ENCODE peak calls at places on chromosome 1, in ten cellular contexts. One of them, this sample, is unnamed.

GRCh38 chr1:241475688-241476087 is 43.9 kb downstream of the FH start:
- DNase-seq in WERI-Rb-1: no peak
- DNase-seq in ovary: no peak
- DNase-seq in AG09309: no peak
- DNase-seq in heart left ventricle: no peak
- DNase-seq in fibroblast of lung: peak; percentile 6
- DNase-seq in PC-3: peak; percentile 79
- DNase-seq in left ventricle myocardium inferior: no peak
- DNase-seq in CD4-positive, alpha-beta T cell: no peak
- DNase-seq in endothelial cell: no peak
- DNase-seq in this sample: no peak

GRCh38 chr1:228308628-228309547 is 97.7 kb downstream of the TRIM11 start:
- DNase-seq in WERI-Rb-1: no peak
- DNase-seq in ovary: no peak
- DNase-seq in AG09309: no peak
- DNase-seq in heart left ventricle: no peak
- DNase-seq in fibroblast of lung: no peak
- DNase-seq in PC-3: peak; percentile 14
- DNase-seq in left ventricle myocardium inferior: no peak
- DNase-seq in CD4-positive, alpha-beta T cell: no peak
- DNase-seq in endothelial cell: no peak
- DNase-seq in this sample: no peak

GRCh38 chr1:221708076-221708571 is 33.8 kb downstream of the DUSP10 start:
- DNase-seq in WERI-Rb-1: no peak
- DNase-seq in ovary: no peak
- DNase-seq in AG09309: no peak
- DNase-seq in heart left ventricle: no peak
- DNase-seq in fibroblast of lung: peak; percentile 78
- DNase-seq in PC-3: no peak
- DNase-seq in left ventricle myocardium inferior: no peak
- DNase-seq in CD4-positive, alpha-beta T cell: no peak
- DNase-seq in endothelial cell: no peak
- DNase-seq in this sample: no peak

GRCh38 chr1:2240251-2241156 is 12.4 kb downstream of the SKI start:
- DNase-seq in WERI-Rb-1: no peak
- DNase-seq in ovary: peak; percentile 63
- DNase-seq in AG09309: no peak
- DNase-seq in heart left ventricle: peak; percentile 90
- DNase-seq in fibroblast of lung: peak; percentile 71
- DNase-seq in PC-3: no peak
- DNase-seq in left ventricle myocardium inferior: peak; percentile 80
- DNase-seq in CD4-positive, alpha-beta T cell: no peak
- DNase-seq in endothelial cell: no peak
- DNase-seq in this sample: peak; percentile 65

GRCh38 chr1:62724430-62724829 is 36.2 kb upstream of the DOCK7 start:
- DNase-seq in WERI-Rb-1: no peak
- DNase-seq in ovary: no peak
- DNase-seq in AG09309: no peak
- DNase-seq in heart left ventricle: no peak
- DNase-seq in fibroblast of lung: no peak
- DNase-seq in PC-3: no peak
- DNase-seq in left ventricle myocardium inferior: no peak
- DNase-seq in CD4-positive, alpha-beta T cell: no peak
- DNase-seq in endothelial cell: no peak
- DNase-seq in this sample: no peak

GRCh38 chr1:171422489-171422888 is 62.8 kb upstream of the PRRC2C start:
- DNase-seq in WERI-Rb-1: no peak
- DNase-seq in ovary: no peak
- DNase-seq in AG09309: no peak
- DNase-seq in heart left ventricle: no peak
- DNase-seq in fibroblast of lung: peak; percentile 56
- DNase-seq in PC-3: peak; percentile 61
- DNase-seq in left ventricle myocardium inferior: no peak
- DNase-seq in CD4-positive, alpha-beta T cell: no peak
- DNase-seq in endothelial cell: no peak
- DNase-seq in this sample: no peak

GRCh38 chr1:207336559-207337467 is 15.3 kb downstream of the CD55 start:
- DNase-seq in WERI-Rb-1: no peak
- DNase-seq in ovary: no peak
- DNase-seq in AG09309: no peak
- DNase-seq in heart left ventricle: no peak
- DNase-seq in fibroblast of lung: peak; percentile 38
- DNase-seq in PC-3: peak; percentile 97
- DNase-seq in left ventricle myocardium inferior: no peak
- DNase-seq in CD4-positive, alpha-beta T cell: no peak
- DNase-seq in endothelial cell: no peak
- DNase-seq in this sample: no peak

GRCh38 chr1:39628807-39629347 is 10.6 kb downstream of the HEYL start:
- DNase-seq in WERI-Rb-1: no peak
- DNase-seq in ovary: no peak
- DNase-seq in AG09309: no peak
- DNase-seq in heart left ventricle: no peak
- DNase-seq in fibroblast of lung: no peak
- DNase-seq in PC-3: no peak
- DNase-seq in left ventricle myocardium inferior: no peak
- DNase-seq in CD4-positive, alpha-beta T cell: no peak
- DNase-seq in endothelial cell: no peak
- DNase-seq in this sample: no peak

GRCh38 chr1:43054961-43055360 is 96.3 kb upstream of the SLC2A1 start:
- DNase-seq in WERI-Rb-1: no peak
- DNase-seq in ovary: no peak
- DNase-seq in AG09309: no peak
- DNase-seq in heart left ventricle: no peak
- DNase-seq in fibroblast of lung: peak; percentile 50
- DNase-seq in PC-3: no peak
- DNase-seq in left ventricle myocardium inferior: no peak
- DNase-seq in CD4-positive, alpha-beta T cell: no peak
- DNase-seq in endothelial cell: no peak
- DNase-seq in this sample: no peak
- TF ChIP-seq CTCF in WERI-Rb-1: no peak
- TF ChIP-seq CTCF in ovary: no peak
- TF ChIP-seq CTCF in AG09309: no peak
- TF ChIP-seq CTCF in heart left ventricle: no peak
- TF ChIP-seq CTCF in fibroblast of lung: no peak
- TF ChIP-seq CTCF in PC-3: no peak
- TF ChIP-seq CTCF in left ventricle myocardium inferior: no peak
- TF ChIP-seq CTCF in CD4-positive, alpha-beta T cell: no peak
- TF ChIP-seq CTCF in endothelial cell: no peak
- TF ChIP-seq CTCF in this sample: no peak

GRCh38 chr1:54273092-54273836 is 73.3 kb downstream of the MRPL37 start:
- DNase-seq in WERI-Rb-1: peak; percentile 93
- DNase-seq in ovary: peak; percentile 87
- DNase-seq in AG09309: no peak
- DNase-seq in heart left ventricle: peak; percentile 71
- DNase-seq in fibroblast of lung: peak; percentile 92
- DNase-seq in PC-3: no peak
- DNase-seq in left ventricle myocardium inferior: peak; percentile 60
- DNase-seq in CD4-positive, alpha-beta T cell: no peak
- DNase-seq in endothelial cell: no peak
- DNase-seq in this sample: peak; percentile 93
- TF ChIP-seq CTCF in WERI-Rb-1: peak; percentile 96
- TF ChIP-seq CTCF in ovary: peak; percentile 86
- TF ChIP-seq CTCF in AG09309: peak; percentile 31
- TF ChIP-seq CTCF in heart left ventricle: peak; percentile 27
- TF ChIP-seq CTCF in fibroblast of lung: peak; percentile 89
- TF ChIP-seq CTCF in PC-3: no peak
- TF ChIP-seq CTCF in left ventricle myocardium inferior: peak; percentile 45
- TF ChIP-seq CTCF in CD4-positive, alpha-beta T cell: no peak
- TF ChIP-seq CTCF in endothelial cell: no peak
- TF ChIP-seq CTCF in this sample: peak; percentile 92

GRCh38 chr1:203625623-203626189 is 926 bp upstream of the ATP2B4 start:
- DNase-seq in WERI-Rb-1: peak; percentile 78
- DNase-seq in ovary: no peak
- DNase-seq in AG09309: no peak
- DNase-seq in heart left ventricle: no peak
- DNase-seq in fibroblast of lung: peak; percentile 39
- DNase-seq in PC-3: peak; percentile 73
- DNase-seq in left ventricle myocardium inferior: no peak
- DNase-seq in CD4-positive, alpha-beta T cell: peak; percentile 59
- DNase-seq in endothelial cell: no peak
- DNase-seq in this sample: no peak
- TF ChIP-seq CTCF in WERI-Rb-1: peak; percentile 84
- TF ChIP-seq CTCF in ovary: peak; percentile 36
- TF ChIP-seq CTCF in AG09309: peak; percentile 15
- TF ChIP-seq CTCF in heart left ventricle: peak; percentile 64
- TF ChIP-seq CTCF in fibroblast of lung: no peak
- TF ChIP-seq CTCF in PC-3: peak; percentile 64
- TF ChIP-seq CTCF in left ventricle myocardium inferior: peak; percentile 60
- TF ChIP-seq CTCF in CD4-positive, alpha-beta T cell: peak; percentile 74
- TF ChIP-seq CTCF in endothelial cell: no peak
- TF ChIP-seq CTCF in this sample: peak; percentile 21

GRCh38 chr1:166839600-166840308 is 479 bp downstream of the POGK start:
- DNase-seq in WERI-Rb-1: peak; percentile 47
- DNase-seq in ovary: peak; percentile 64
- DNase-seq in AG09309: no peak
- DNase-seq in heart left ventricle: peak; percentile 70
- DNase-seq in fibroblast of lung: peak; percentile 19
- DNase-seq in PC-3: peak; percentile 61
- DNase-seq in left ventricle myocardium inferior: peak; percentile 61
- DNase-seq in CD4-positive, alpha-beta T cell: peak; percentile 20
- DNase-seq in endothelial cell: peak; percentile 46
- DNase-seq in this sample: peak; percentile 40
- TF ChIP-seq CTCF in WERI-Rb-1: peak; percentile 7
- TF ChIP-seq CTCF in ovary: no peak
- TF ChIP-seq CTCF in AG09309: peak; percentile 12
- TF ChIP-seq CTCF in heart left ventricle: no peak
- TF ChIP-seq CTCF in fibroblast of lung: peak; percentile 27
- TF ChIP-seq CTCF in PC-3: peak; percentile 51
- TF ChIP-seq CTCF in left ventricle myocardium inferior: peak; percentile 35
- TF ChIP-seq CTCF in CD4-positive, alpha-beta T cell: no peak
- TF ChIP-seq CTCF in endothelial cell: no peak
- TF ChIP-seq CTCF in this sample: no peak

GRCh38 chr1:87279201-87279860 is 49.3 kb upstream of the LMO4 start:
- DNase-seq in WERI-Rb-1: no peak
- DNase-seq in ovary: no peak
- DNase-seq in AG09309: no peak
- DNase-seq in heart left ventricle: peak; percentile 48
- DNase-seq in fibroblast of lung: peak; percentile 67
- DNase-seq in PC-3: no peak
- DNase-seq in left ventricle myocardium inferior: peak; percentile 25
- DNase-seq in CD4-positive, alpha-beta T cell: no peak
- DNase-seq in endothelial cell: no peak
- DNase-seq in this sample: no peak

GRCh38 chr1:87278791-87279190 is 49.9 kb upstream of the LMO4 start:
- DNase-seq in WERI-Rb-1: no peak
- DNase-seq in ovary: no peak
- DNase-seq in AG09309: no peak
- DNase-seq in heart left ventricle: no peak
- DNase-seq in fibroblast of lung: peak; percentile 55
- DNase-seq in PC-3: no peak
- DNase-seq in left ventricle myocardium inferior: no peak
- DNase-seq in CD4-positive, alpha-beta T cell: no peak
- DNase-seq in endothelial cell: no peak
- DNase-seq in this sample: no peak

GRCh38 chr1:87284456-87285240 is 44.0 kb upstream of the LMO4 start:
- DNase-seq in WERI-Rb-1: no peak
- DNase-seq in ovary: no peak
- DNase-seq in AG09309: no peak
- DNase-seq in heart left ventricle: no peak
- DNase-seq in fibroblast of lung: peak; percentile 15
- DNase-seq in PC-3: no peak
- DNase-seq in left ventricle myocardium inferior: no peak
- DNase-seq in CD4-positive, alpha-beta T cell: no peak
- DNase-seq in endothelial cell: no peak
- DNase-seq in this sample: no peak

GRCh38 chr1:87274851-87275250 is 53.8 kb upstream of the LMO4 start:
- DNase-seq in WERI-Rb-1: no peak
- DNase-seq in ovary: no peak
- DNase-seq in AG09309: no peak
- DNase-seq in heart left ventricle: no peak
- DNase-seq in fibroblast of lung: no peak
- DNase-seq in PC-3: no peak
- DNase-seq in left ventricle myocardium inferior: no peak
- DNase-seq in CD4-positive, alpha-beta T cell: no peak
- DNase-seq in endothelial cell: no peak
- DNase-seq in this sample: no peak

GRCh38 chr1:87279966-87280535 is 48.6 kb upstream of the LMO4 start:
- DNase-seq in WERI-Rb-1: no peak
- DNase-seq in ovary: no peak
- DNase-seq in AG09309: no peak
- DNase-seq in heart left ventricle: no peak
- DNase-seq in fibroblast of lung: peak; percentile 16
- DNase-seq in PC-3: peak; percentile 45
- DNase-seq in left ventricle myocardium inferior: no peak
- DNase-seq in CD4-positive, alpha-beta T cell: no peak
- DNase-seq in endothelial cell: no peak
- DNase-seq in this sample: no peak
- TF ChIP-seq CTCF in WERI-Rb-1: no peak
- TF ChIP-seq CTCF in ovary: no peak
- TF ChIP-seq CTCF in AG09309: no peak
- TF ChIP-seq CTCF in heart left ventricle: no peak
- TF ChIP-seq CTCF in fibroblast of lung: peak; percentile 19
- TF ChIP-seq CTCF in PC-3: peak; percentile 61
- TF ChIP-seq CTCF in left ventricle myocardium inferior: no peak
- TF ChIP-seq CTCF in CD4-positive, alpha-beta T cell: no peak
- TF ChIP-seq CTCF in endothelial cell: peak; percentile 12
- TF ChIP-seq CTCF in this sample: no peak

DNA sequence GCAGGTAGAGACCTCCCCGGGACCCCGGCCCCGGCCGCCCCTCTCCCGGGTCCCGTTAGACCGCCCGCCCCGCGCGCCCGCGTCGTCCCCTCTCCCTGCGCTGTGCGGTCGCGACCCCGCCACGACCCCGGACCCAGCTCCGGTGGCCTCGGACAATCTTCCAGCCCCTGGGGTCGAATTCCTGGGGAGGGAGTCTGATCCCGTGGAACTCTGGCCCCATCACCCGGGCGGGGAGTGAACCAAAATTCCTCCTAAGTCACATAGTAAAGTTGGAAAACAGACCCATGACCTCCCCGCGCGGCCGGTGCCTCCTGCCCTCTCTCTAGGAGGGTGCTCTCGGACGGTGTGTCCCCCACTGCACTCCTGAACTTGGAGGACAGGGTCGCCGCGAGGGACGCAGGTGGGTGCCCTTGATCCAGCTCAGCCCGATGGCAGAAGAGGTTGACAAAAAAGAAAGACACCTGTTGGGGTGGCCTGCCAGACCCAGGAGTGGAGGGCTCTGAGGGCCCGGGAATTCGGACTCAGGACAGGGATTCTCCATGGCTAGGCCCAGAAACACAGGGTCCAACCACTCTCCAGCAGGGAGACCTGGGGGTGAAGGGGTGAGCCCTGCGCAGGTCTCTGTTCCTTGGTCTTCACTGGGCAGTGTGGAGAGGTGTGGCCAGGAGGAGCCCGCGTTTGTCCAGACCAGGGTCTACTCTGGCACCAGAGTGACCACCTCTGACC is 451 bp downstream of the ADAMTSL4 start:
- DNase-seq in WERI-Rb-1: no peak
- DNase-seq in ovary: peak; percentile 65
- DNase-seq in AG09309: no peak
- DNase-seq in heart left ventricle: peak; percentile 57
- DNase-seq in fibroblast of lung: no peak
- DNase-seq in PC-3: no peak
- DNase-seq in left ventricle myocardium inferior: peak; percentile 51
- DNase-seq in CD4-positive, alpha-beta T cell: no peak
- DNase-seq in endothelial cell: no peak
- DNase-seq in this sample: peak; percentile 63
- TF ChIP-seq CTCF in WERI-Rb-1: no peak
- TF ChIP-seq CTCF in ovary: peak; percentile 9
- TF ChIP-seq CTCF in AG09309: peak; percentile 27
- TF ChIP-seq CTCF in heart left ventricle: no peak
- TF ChIP-seq CTCF in fibroblast of lung: no peak
- TF ChIP-seq CTCF in PC-3: no peak
- TF ChIP-seq CTCF in left ventricle myocardium inferior: no peak
- TF ChIP-seq CTCF in CD4-positive, alpha-beta T cell: no peak
- TF ChIP-seq CTCF in endothelial cell: no peak
- TF ChIP-seq CTCF in this sample: no peak

This sample was measured in uterus.